ENCODE peak calls at places on chromosomes 2 and 18, in ten cellular contexts. X, Y, E, S, R, D, I, G, J and C are unnamed samples.

GRCh38 chr2:3399829-3400228 is 20.3 kb downstream of the TRAPPC12 start:
- DNase-seq in X (peak; percentile 65), E (no peak), Y (no peak), I (no peak), R (no peak), J (no peak), D (peak; percentile 89), G (peak; percentile 62), S (no peak), C (no peak)

GRCh38 chr2:239644016-239644415 is 243.2 kb upstream of the HDAC4 start:
- DNase-seq in E (no peak), Y (no peak), G (no peak), S (no peak), I (peak; percentile 41), R (peak; percentile 11), X (no peak), J (no peak), D (no peak), C (peak; percentile 41)

GRCh38 chr2:230312638-230313037 is 14.4 kb upstream of the SP140L start:
- DNase-seq in E (peak; percentile 6), S (no peak), I (peak; percentile 36), X (no peak), Y (no peak), G (no peak), D (no peak), R (no peak), J (no peak), C (no peak)

GRCh38 chr2:25714740-25715139 is 41.4 kb upstream of the DTNB start:
- DNase-seq in I (no peak), Y (no peak), S (no peak), E (peak; percentile 22), D (no peak), X (no peak), R (no peak), G (no peak), J (no peak), C (no peak)

GRCh38 chr2:186771395-186771794 is 77.5 kb downstream of the FAM171B start:
- DNase-seq in J (no peak), R (no peak), G (no peak), D (no peak), Y (no peak), I (no peak), E (peak; percentile 5), S (no peak), X (no peak), C (no peak)

GRCh38 chr2:237866119-237866621 is 6.7 kb downstream of the RAMP1 start:
- DNase-seq in D (no peak), R (no peak), X (no peak), G (no peak), S (no peak), I (peak; percentile 61), E (peak; percentile 81), Y (no peak), J (no peak), C (no peak)

GRCh38 chr2:42086500-42086953 is 38.7 kb downstream of the PKDCC start:
- DNase-seq in G (peak; percentile 41), X (no peak), S (peak; percentile 50), E (peak; percentile 84), J (peak; percentile 60), D (peak; percentile 51), I (peak; percentile 69), R (peak; percentile 68), Y (peak; percentile 45), C (peak; percentile 75)

GRCh38 chr2:189528617-189529016 is 52.0 kb downstream of the SLC40A1 start:
- DNase-seq in D (no peak), I (no peak), J (no peak), S (no peak), E (no peak), G (no peak), R (no peak), Y (no peak), X (no peak), C (no peak)

GRCh38 chr18:44895176-44895798 is 214.6 kb downstream of the SETBP1 start:
- DNase-seq in S (peak; percentile 1), D (no peak), Y (no peak), I (no peak), X (no peak), G (no peak), J (no peak), E (no peak), R (peak; percentile 77), C (peak; percentile 45)

GRCh38 chr2:30731706-30732105 is 75.5 kb downstream of the CAPN13 start:
- DNase-seq in G (no peak), S (no peak), E (no peak), D (no peak), J (no peak), R (no peak), X (no peak), I (no peak), Y (no peak), C (no peak)

GRCh38 chr2:40357667-40358066 is 94.2 kb downstream of the SLC8A1 start:
- DNase-seq in X (no peak), Y (no peak), G (no peak), I (no peak), J (no peak), S (no peak), R (no peak), D (no peak), E (no peak), C (no peak)

GRCh38 chr2:117137371-117137770 is 677.1 kb upstream of the DDX18 start:
- DNase-seq in Y (no peak), I (no peak), R (no peak), D (no peak), J (no peak), S (no peak), G (no peak), X (no peak), E (no peak), C (no peak)

GRCh38 chr2:18824915-18825314 is 235.5 kb upstream of the NT5C1B start:
- DNase-seq in Y (no peak), I (no peak), J (no peak), X (no peak), R (no peak), S (no peak), E (no peak), G (no peak), D (no peak), C (no peak)

GRCh38 chr2:229728360-229728759 is 14.0 kb upstream of the DNER start:
- DNase-seq in X (no peak), D (no peak), J (no peak), R (no peak), S (no peak), I (no peak), Y (no peak), G (no peak), E (no peak), C (no peak)

GRCh38 chr2:29236074-29236473 is 120.9 kb downstream of the CLIP4 start:
- DNase-seq in D (no peak), G (no peak), Y (no peak), S (no peak), X (no peak), E (no peak), J (no peak), R (no peak), I (no peak), C (no peak)

GRCh38 chr18:57353940-57354461 is 1.6 kb downstream of the ST8SIA3 start:
- DNase-seq in S (peak; percentile 43), X (no peak), Y (peak; percentile 53), I (peak; percentile 12), E (peak; percentile 48), G (peak; percentile 56), J (peak; percentile 73), D (no peak), R (no peak), C (no peak)

GRCh38 chr2:66700181-66700686 is 265.3 kb downstream of the MEIS1 start:
- DNase-seq in Y (peak; percentile 24), R (no peak), E (no peak), J (no peak), D (no peak), X (peak; percentile 17), I (no peak), G (no peak), S (no peak), C (no peak)

GRCh38 chr2:83420993-83421392 is 1038.1 kb downstream of the SUCLG1 start:
- DNase-seq in D (no peak), Y (no peak), S (no peak), G (no peak), E (no peak), R (no peak), J (no peak), I (no peak), X (no peak), C (no peak)

GRCh38 chr2:43221660-43222471 is 4.5 kb downstream of the ZFP36L2 start:
- DNase-seq in G (peak; percentile 91), I (peak; percentile 90), Y (no peak), X (peak; percentile 68), E (peak; percentile 93), R (peak; percentile 69), D (peak; percentile 94), J (peak; percentile 90), S (no peak), C (peak; percentile 75)

GRCh38 chr2:185381631-185382030 is 357.0 kb upstream of the FSIP2 start:
- DNase-seq in S (no peak), Y (no peak), J (no peak), D (no peak), E (no peak), I (no peak), R (no peak), X (no peak), G (no peak), C (no peak)

GRCh38 chr2:9736008-9736407 is 105.2 kb upstream of the YWHAQ start:
- DNase-seq in I (no peak), X (no peak), J (no peak), E (no peak), R (no peak), Y (peak; percentile 7), G (no peak), D (no peak), S (no peak), C (no peak)

GRCh38 chr2:162146906-162147305 is 5.1 kb downstream of the GCG start:
- DNase-seq in Y (no peak), X (no peak), R (no peak), E (peak; percentile 19), D (no peak), S (no peak), G (no peak), I (peak; percentile 6), J (no peak), C (no peak)

GRCh38 chr2:47193607-47194006 is 38.5 kb upstream of the STPG4 start:
- DNase-seq in X (no peak), D (peak; percentile 6), I (no peak), S (no peak), E (no peak), Y (no peak), R (no peak), G (no peak), J (no peak), C (no peak)

GRCh38 chr2:85796549-85797262 is 42.9 kb downstream of the ATOH8 start:
- DNase-seq in X (peak; percentile 57), R (no peak), I (no peak), G (no peak), S (no peak), E (peak; percentile 63), Y (no peak), D (peak; percentile 76), J (peak; percentile 45), C (no peak)

GRCh38 chr2:237291138-237291792 is 122.7 kb downstream of the COL6A3 start:
- DNase-seq in S (peak; percentile 15), J (peak; percentile 85), Y (peak; percentile 92), E (peak; percentile 100), X (no peak), G (peak; percentile 96), D (peak; percentile 60), R (no peak), I (peak; percentile 79), C (peak; percentile 19)